ENCODE peak calls at places on chromosomes 4 and X, in eight cellular contexts. X, C, V, H, L, T, W and J are unnamed samples.
A peak's percentile ranks its signal among the peaks of the same experiment; 100 is the strongest.

GRCh38 chr4:56084849-56085248 is 136.1 kb downstream of the CEP135 start:
- DNase-seq in C (no peak), T (no peak), V (no peak), X (no peak), H (no peak), L (no peak), W (no peak), J (no peak)

GRCh38 chr4:3036131-3036952 is 38.0 kb downstream of the HTT-AS start:
- DNase-seq in L (no peak), V (no peak), T (no peak), X (no peak), W (no peak), C (no peak), H (no peak), J (no peak)

GRCh38 chr4:47315346-47315745 is 148.2 kb downstream of the COMMD8 start:
- DNase-seq in W (peak; percentile 69), L (no peak), X (peak; percentile 45), V (no peak), T (no peak), H (no peak), C (no peak), J (no peak)

GRCh38 chrX:48835524-48836329 is at the start of gene PCSK1N:
- DNase-seq in T (peak; percentile 82), H (no peak), V (no peak), C (no peak), L (no peak), X (no peak), W (peak; percentile 62), J (peak; percentile 54)

GRCh38 chr4:149140841-149141240 is 674.8 kb downstream of the IQCM start:
- DNase-seq in C (no peak), X (peak; percentile 6), H (no peak), T (no peak), L (no peak), W (no peak), V (no peak), J (no peak)

GRCh38 chr4:86910820-86911684 is 18.8 kb upstream of the C4orf36 start:
- DNase-seq in V (no peak), T (no peak), C (no peak), L (no peak), H (no peak), X (peak; percentile 35), W (peak; percentile 28), J (no peak)

GRCh38 chrX:10582215-10582733 is 38.1 kb downstream of the MID1 start:
- DNase-seq in L (no peak), T (no peak), C (no peak), X (no peak), W (peak; percentile 76), V (no peak), H (no peak), J (no peak)

GRCh38 chr4:85919488-85919887 is 440.4 kb downstream of the MAPK10 start:
- DNase-seq in H (no peak), W (no peak), L (no peak), C (no peak), X (no peak), T (no peak), V (no peak), J (no peak)

GRCh38 chr4:32161382-32161781 is 1441.2 kb downstream of the PCDH7 start:
- DNase-seq in V (no peak), H (no peak), X (no peak), T (no peak), C (no peak), L (no peak), W (peak; percentile 38), J (no peak)

GRCh38 chr4:95077864-95078263 is 320.1 kb downstream of the BMPR1B start:
- DNase-seq in L (no peak), V (no peak), T (no peak), W (no peak), C (no peak), X (no peak), H (no peak), J (no peak)

GRCh38 chrX:110402091-110402854 is 43.6 kb downstream of the RTL9 start:
- DNase-seq in W (peak; percentile 85), H (no peak), V (no peak), X (peak; percentile 92), L (no peak), T (no peak), C (no peak), J (no peak)

GRCh38 chr4:3299538-3300197 is 6.8 kb downstream of the RGS12 start:
- DNase-seq in V (no peak), C (no peak), L (no peak), H (no peak), W (no peak), T (no peak), X (no peak), J (no peak)